ENCODE peak calls at places on chromosomes 5 and 9, in five cellular contexts. X is activated T-cell treated with anti-CD3 and anti-CD28 coated beads for 1 hour; Z is KBM-7; E is stimulated activated CD4-positive, alpha-beta T cell treated with anti-CD3 and anti-CD28 coated beads, Interleukin-2, amount 100 ng/mL, for 48 hours; O is NCI-H1092 treated with DMSO at 0.1 percent for 48 hours. F is an unnamed sample.

GRCh38 chr5:93582677-93583524 is at the start of gene NR2F1:
- DNase-seq in E (no peak), Z (peak), O (peak), X (no peak), F (no peak)

GRCh38 chr5:9447691-9448090 is 98.2 kb downstream of the SEMA5A start:
- DNase-seq in X (no peak), Z (no peak), O (no peak), E (no peak), F (no peak)

GRCh38 chr9:93673844-93674334 is 97.5 kb downstream of the PHF2 start:
- DNase-seq in X (no peak), O (no peak), E (no peak), Z (no peak), F (no peak)

GRCh38 chr5:57035955-57036354 is 84.0 kb upstream of the MIER3 start:
- DNase-seq in Z (no peak), X (no peak), O (no peak), E (no peak), F (no peak)

GRCh38 chr9:107141967-107142366 is 141.1 kb upstream of the RAD23B start:
- DNase-seq in X (no peak), Z (peak), E (no peak), O (no peak), F (no peak)

GRCh38 chr5:178839319-178839704 is 20.4 kb upstream of the ZNF354B start:
- DNase-seq in E (peak), X (peak), Z (peak), O (peak), F (no peak)

GRCh38 chr5:115394531-115394930 is 98.1 kb upstream of the CCDC112 start:
- DNase-seq in E (no peak), O (no peak), X (no peak), Z (no peak), F (no peak)

GRCh38 chr5:34968258-34968657 is 38.9 kb downstream of the DNAJC21 start:
- DNase-seq in X (no peak), E (no peak), O (no peak), Z (no peak), F (no peak)

GRCh38 chr5:55541056-55541635 is 6.4 kb upstream of the PLPP1 start:
- DNase-seq in E (no peak), X (no peak), Z (no peak), O (no peak), F (no peak)

GRCh38 chr5:179866241-179867078 is 7.8 kb upstream of the MRNIP start:
- DNase-seq in Z (no peak), X (no peak), O (no peak), E (peak), F (peak)

GRCh38 chr5:147359551-147359950 is 124.7 kb downstream of the STK32A start:
- DNase-seq in O (no peak), X (no peak), E (no peak), Z (no peak), F (no peak)

GRCh38 chr5:110790673-110791072 is 51.9 kb downstream of the SLC25A46 start:
- DNase-seq in E (no peak), Z (no peak), O (no peak), X (no peak), F (no peak)

GRCh38 chr5:128213340-128213739 is 129.8 kb downstream of the SLC12A2 start:
- DNase-seq in O (peak), X (no peak), Z (peak), E (peak), F (no peak)

GRCh38 chr5:80755634-80756033 is 100.9 kb upstream of the DHFR start:
- DNase-seq in X (no peak), E (no peak), Z (peak), O (no peak), F (peak)

GRCh38 chr5:53482717-53483638 is 2.5 kb downstream of the FST start:
- DNase-seq in O (no peak), Z (peak), E (no peak), X (no peak), F (no peak)

GRCh38 chr9:22308177-22308576 is 138.4 kb upstream of the DMRTA1 start:
- DNase-seq in X (no peak), O (peak), E (no peak), Z (peak), F (no peak)

GRCh38 chr5:149757186-149757950 is 27.3 kb downstream of the PPARGC1B start:
- DNase-seq in Z (no peak), X (no peak), O (peak), E (no peak), F (no peak)

GRCh38 chr9:95091574-95091970 is 225.9 kb downstream of the FANCC start:
- DNase-seq in X (no peak), E (no peak), Z (no peak), O (no peak), F (no peak)

GRCh38 chr9:121154782-121155181 is 46.9 kb downstream of the RAB14 start:
- DNase-seq in E (no peak), X (no peak), Z (no peak), O (no peak), F (no peak)

GRCh38 chr5:88727705-88728313 is 155.2 kb downstream of the MEF2C start:
- DNase-seq in O (peak), X (no peak), Z (peak), E (no peak), F (no peak)

GRCh38 chr9:136204838-136205706 is at the start of gene LHX3:
- DNase-seq in X (peak), O (no peak), E (no peak), Z (peak), F (no peak)

GRCh38 chr5:126139086-126139485 is 284.1 kb upstream of the GRAMD2B start:
- DNase-seq in Z (no peak), X (no peak), E (no peak), O (no peak), F (no peak)

GRCh38 chr5:58094031-58094430 is 365.9 kb downstream of the PLK2 start:
- DNase-seq in Z (no peak), O (no peak), X (no peak), E (no peak), F (no peak)

GRCh38 chr5:6398570-6399230 is 20.4 kb upstream of the MED10 start:
- DNase-seq in E (no peak), X (no peak), O (no peak), Z (no peak), F (no peak)

GRCh38 chr5:31459594-31459993 is 72.3 kb downstream of the DROSHA start:
- DNase-seq in E (no peak), X (no peak), O (no peak), Z (no peak), F (no peak)

GRCh38 chr5:74040811-74041491 is 415.0 kb downstream of the ARHGEF28 start:
- DNase-seq in Z (no peak), X (no peak), E (no peak), O (peak), F (no peak)

GRCh38 chr5:87686975-87687374 is 274.2 kb upstream of the CCNH start:
- DNase-seq in Z (no peak), E (no peak), X (no peak), O (no peak), F (no peak)

GRCh38 chr5:56185777-56186311 is 47.3 kb downstream of the ANKRD55 start:
- DNase-seq in X (no peak), O (no peak), Z (no peak), E (no peak), F (no peak)

GRCh38 chr9:85178486-85178885 is 509.0 kb downstream of the NTRK2 start:
- DNase-seq in Z (no peak), O (peak), E (no peak), X (no peak), F (no peak)

GRCh38 chr5:51465165-51465564 is 81.9 kb downstream of the ISL1 start:
- DNase-seq in O (no peak), X (no peak), E (no peak), Z (no peak), F (no peak)

GRCh38 chr9:6788175-6789016 is 30.6 kb downstream of the KDM4C start:
- DNase-seq in E (no peak), Z (no peak), O (no peak), X (no peak), F (no peak)

GRCh38 chr5:62260510-62260909 is 45.5 kb upstream of the KIF2A start:
- DNase-seq in E (no peak), O (no peak), X (no peak), Z (no peak), F (no peak)

GRCh38 chr5:137995077-137995746 is 37.7 kb downstream of the FAM13B start:
- DNase-seq in X (no peak), O (no peak), E (no peak), Z (peak), F (no peak)

GRCh38 chr5:77138981-77139380 is 51.9 kb upstream of the ZBED3 start:
- DNase-seq in X (no peak), Z (peak), O (no peak), E (no peak), F (no peak)

GRCh38 chr5:1463326-1464095 is 18.3 kb upstream of the SLC6A3 start:
- DNase-seq in Z (no peak), E (no peak), O (no peak), X (no peak), F (no peak)

F was measured in GM19239.